ENCODE peak calls at places on chromosome 11, in five cellular contexts. J, Y, H, I and R are unnamed samples.

GRCh38 chr11:133860151-133860550 is 14.8 kb upstream of the SPATA19 start:
- DNase-seq in J (no peak), Y (no peak), H (no peak), I (no peak), R (no peak)

GRCh38 chr11:48109046-48109666 is 107.5 kb upstream of the OR4B1 start:
- DNase-seq in J (peak), Y (peak), H (no peak), I (no peak), R (peak)

GRCh38 chr11:76313913-76314740 is 66.8 kb downstream of the THAP12 start:
- DNase-seq in J (no peak), Y (no peak), H (no peak), I (no peak), R (no peak)

GRCh38 chr11:3058753-3059664 is 1.8 kb upstream of the CARS1 start:
- DNase-seq in J (no peak), Y (no peak), H (no peak), I (no peak), R (no peak)

GRCh38 chr11:104967493-104968364 is 645 bp downstream of the CASP4 start:
- DNase-seq in J (peak), Y (no peak), H (no peak), I (no peak), R (peak)

GRCh38 chr11:12528487-12528886 is 145.7 kb upstream of the TEAD1 start:
- DNase-seq in J (no peak), Y (no peak), H (no peak), I (no peak), R (no peak)

GRCh38 chr11:1230456-1231395 is 7.9 kb downstream of the MUC5B start:
- DNase-seq in J (no peak), Y (no peak), H (peak), I (no peak), R (no peak)

GRCh38 chr11:27717377-27717776 is 17.1 kb upstream of the BDNF start:
- DNase-seq in J (no peak), Y (peak), H (no peak), I (no peak), R (no peak)

GRCh38 chr11:27926469-27926868 is 181.5 kb downstream of the KIF18A start:
- DNase-seq in J (no peak), Y (no peak), H (no peak), I (no peak), R (peak)

GRCh38 chr11:70176940-70177689 is 26.0 kb upstream of the FADD start:
- DNase-seq in J (peak), Y (no peak), H (no peak), I (peak), R (peak)

GRCh38 chr11:92628401-92629292 is 340.8 kb upstream of the MTNR1B start:
- DNase-seq in J (no peak), Y (peak), H (no peak), I (no peak), R (no peak)

GRCh38 chr11:69364901-69365300 is 70.9 kb downstream of the MYEOV start:
- DNase-seq in J (no peak), Y (no peak), H (no peak), I (no peak), R (no peak)